ENCODE peak calls at places on chromosomes 1 and 21, in eight cellular contexts. W, Z, S, I, E, V, B and R are unnamed samples.

GRCh38 chr1:174398246-174398645 is 49.5 kb upstream of the GPR52 start:
- DNase-seq in W (no peak), Z (no peak), S (no peak), I (no peak), E (no peak), V (no peak), B (no peak), R (no peak)

GRCh38 chr1:28370220-28371010 is 875 bp downstream of the PHACTR4 start:
- DNase-seq in W (no peak), Z (no peak), S (peak), I (peak), E (peak), V (no peak), B (no peak), R (no peak)

GRCh38 chr1:55214903-55215193 is 316 bp downstream of the USP24 start:
- DNase-seq in W (no peak), Z (peak), S (no peak), I (peak), E (peak), V (peak), B (no peak), R (no peak)

GRCh38 chr1:38817958-38818705 is 41.4 kb downstream of the RRAGC start:
- DNase-seq in W (peak), Z (no peak), S (peak), I (peak), E (peak), V (peak), B (no peak), R (no peak)

GRCh38 chr1:239243003-239243402 is 143.4 kb upstream of the CHRM3 start:
- DNase-seq in W (no peak), Z (no peak), S (no peak), I (no peak), E (no peak), V (no peak), B (no peak), R (no peak)

GRCh38 chr1:169361281-169361680 is 6.3 kb downstream of the NME7 start:
- DNase-seq in W (no peak), Z (no peak), S (no peak), I (no peak), E (no peak), V (no peak), B (no peak), R (no peak)

GRCh38 chr1:11383553-11384169 is 95.3 kb upstream of the DISP3 start:
- DNase-seq in W (no peak), Z (no peak), S (no peak), I (no peak), E (no peak), V (no peak), B (no peak), R (no peak)

GRCh38 chr21:46567348-46567747 is 37.5 kb downstream of the S100B start:
- DNase-seq in W (no peak), Z (no peak), S (no peak), I (no peak), E (no peak), V (no peak), B (no peak), R (no peak)

GRCh38 chr21:38985423-38986378 is 180.0 kb downstream of the ETS2 start:
- DNase-seq in W (peak), Z (no peak), S (peak), I (no peak), E (no peak), V (no peak), B (peak), R (peak)

GRCh38 chr1:226649780-226650179 is 89.3 kb downstream of the ITPKB start:
- DNase-seq in W (no peak), Z (peak), S (no peak), I (no peak), E (no peak), V (peak), B (no peak), R (no peak)